ENCODE peak calls at places on chromosome 14, in four cellular contexts. One of them, this sample, is unnamed. For H3K4me1, the result is how much of the 10 kb centered on the place peaks cover.

GRCh38 chr14:35121026-35121886 is 534 bp downstream of the PPP2R3C start:
- DNase-seq in uterus: peak
- DNase-seq in stomach: no peak
- DNase-seq in HCT116: no peak
- DNase-seq in this sample: peak

GRCh38 chr14:99230271-99231141 is 41.5 kb downstream of the BCL11B start:
- DNase-seq in uterus: no peak
- DNase-seq in stomach: no peak
- DNase-seq in HCT116: no peak
- DNase-seq in this sample: no peak

GRCh38 chr14:104557766-104558165 is 21.8 kb upstream of the C14orf180 start:
- DNase-seq in uterus: no peak
- DNase-seq in stomach: no peak
- DNase-seq in HCT116: no peak
- DNase-seq in this sample: no peak

GRCh38 chr14:72894623-72895378 is 900 bp upstream of the DPF3 start:
- DNase-seq in uterus: no peak
- DNase-seq in stomach: no peak
- DNase-seq in HCT116: no peak
- DNase-seq in this sample: peak

GRCh38 chr14:93108105-93108504 is 7.6 kb downstream of the ITPK1 start:
- DNase-seq in uterus: no peak
- DNase-seq in stomach: no peak
- DNase-seq in HCT116: no peak
- DNase-seq in this sample: no peak

GRCh38 chr14:44529026-44529425 is 21.9 kb upstream of the FSCB start:
- DNase-seq in uterus: no peak
- DNase-seq in stomach: no peak
- DNase-seq in HCT116: no peak
- DNase-seq in this sample: no peak

GRCh38 chr14:73231874-73232851 is 5.1 kb upstream of the PAPLN start:
- DNase-seq in uterus: no peak
- DNase-seq in stomach: no peak
- DNase-seq in HCT116: no peak
- DNase-seq in this sample: no peak

GRCh38 chr14:72780771-72781170 is 113.1 kb downstream of the DPF3 start:
- DNase-seq in uterus: no peak
- DNase-seq in stomach: no peak
- DNase-seq in HCT116: no peak
- DNase-seq in this sample: no peak

GRCh38 chr14:73759183-73759713 is 45.1 kb upstream of the PNMA1 start:
- DNase-seq in uterus: peak
- DNase-seq in stomach: peak
- DNase-seq in HCT116: no peak
- DNase-seq in this sample: peak

GRCh38 chr14:74400328-74400727 is 25.7 kb downstream of the SYNDIG1L start:
- DNase-seq in uterus: no peak
- DNase-seq in stomach: no peak
- DNase-seq in HCT116: peak
- DNase-seq in this sample: no peak

GRCh38 chr14:99947695-99948094 is 117.5 kb upstream of the EVL start:
- DNase-seq in uterus: no peak
- DNase-seq in stomach: no peak
- DNase-seq in HCT116: no peak
- DNase-seq in this sample: no peak

GRCh38 chr14:104117341-104118005 is 20.9 kb upstream of the KIF26A start:
- DNase-seq in uterus: no peak
- DNase-seq in stomach: peak
- DNase-seq in HCT116: no peak
- DNase-seq in this sample: no peak

GRCh38 chr14:48731260-48731659 is 854.9 kb downstream of the RPS29 start:
- DNase-seq in uterus: no peak
- DNase-seq in stomach: no peak
- DNase-seq in HCT116: no peak
- DNase-seq in this sample: no peak

GRCh38 chr14:72513994-72514659 is 379.8 kb downstream of the DPF3 start:
- DNase-seq in uterus: no peak
- DNase-seq in stomach: no peak
- DNase-seq in HCT116: peak
- DNase-seq in this sample: no peak

GRCh38 chr14:97021571-97022171 is 224.5 kb downstream of the VRK1 start:
- DNase-seq in uterus: no peak
- DNase-seq in stomach: no peak
- DNase-seq in HCT116: peak
- DNase-seq in this sample: no peak

GRCh38 chr14:54908230-54908629 is 5.6 kb upstream of the GCH1 start:
- DNase-seq in uterus: no peak
- DNase-seq in stomach: no peak
- DNase-seq in HCT116: no peak
- DNase-seq in this sample: no peak

GRCh38 chr14:77140937-77141591 is 527 bp downstream of the ZDHHC22 start:
- DNase-seq in uterus: no peak
- DNase-seq in stomach: no peak
- DNase-seq in HCT116: no peak
- DNase-seq in this sample: no peak

GRCh38 chr14:50047274-50047676 is 69.1 kb downstream of the VCPKMT start:
- DNase-seq in uterus: no peak
- DNase-seq in stomach: peak
- DNase-seq in HCT116: no peak
- DNase-seq in this sample: no peak

GRCh38 chr14:73259837-73260236 is 22.5 kb downstream of the PAPLN start:
- DNase-seq in uterus: no peak
- DNase-seq in stomach: no peak
- DNase-seq in HCT116: no peak
- DNase-seq in this sample: no peak

GRCh38 chr14:73358187-73358586 is 100.2 kb downstream of the NUMB start:
- DNase-seq in uterus: no peak
- DNase-seq in stomach: no peak
- DNase-seq in HCT116: no peak
- DNase-seq in this sample: no peak

GRCh38 chr14:98766818-98767217 is 505.2 kb downstream of the BCL11B start:
- DNase-seq in uterus: no peak
- DNase-seq in stomach: no peak
- DNase-seq in HCT116: no peak
- DNase-seq in this sample: no peak

GRCh38 chr14:35335388-35336092 is 43.4 kb downstream of the PSMA6 start:
- DNase-seq in uterus: peak
- DNase-seq in stomach: peak
- DNase-seq in HCT116: no peak
- DNase-seq in this sample: peak

GRCh38 chr14:76958975-76959710 is 69.4 kb downstream of the IRF2BPL start:
- DNase-seq in uterus: no peak
- DNase-seq in stomach: no peak
- DNase-seq in HCT116: peak
- DNase-seq in this sample: no peak

GRCh38 chr14:96502621-96503251 is 554 bp downstream of the PAPOLA start:
- DNase-seq in uterus: no peak
- DNase-seq in stomach: peak
- DNase-seq in HCT116: no peak
- DNase-seq in this sample: peak

GRCh38 chr14:83172363-83172762 is 1638.7 kb upstream of the SEL1L start:
- DNase-seq in uterus: no peak
- DNase-seq in stomach: no peak
- DNase-seq in HCT116: no peak
- DNase-seq in this sample: no peak

GRCh38 chr14:38209572-38210159 is 2.0 kb downstream of the SSTR1 start:
- DNase-seq in uterus: no peak
- DNase-seq in stomach: peak
- DNase-seq in HCT116: no peak
- DNase-seq in this sample: no peak

GRCh38 chr14:98957211-98958047 is 314.6 kb downstream of the BCL11B start:
- DNase-seq in uterus: peak
- DNase-seq in stomach: peak
- DNase-seq in HCT116: no peak
- DNase-seq in this sample: peak

GRCh38 chr14:45253754-45254300 is 825 bp upstream of the MIS18BP1 start:
- DNase-seq in uterus: peak
- DNase-seq in stomach: no peak
- DNase-seq in HCT116: peak
- DNase-seq in this sample: peak

GRCh38 chr14:33275879-33276278 is 337.2 kb downstream of the NPAS3 start:
- DNase-seq in uterus: no peak
- DNase-seq in stomach: no peak
- DNase-seq in HCT116: no peak
- DNase-seq in this sample: no peak

GRCh38 chr14:32761381-32761968 is 177.2 kb upstream of the NPAS3 start:
- DNase-seq in uterus: no peak
- DNase-seq in stomach: no peak
- DNase-seq in HCT116: no peak
- DNase-seq in this sample: no peak

GRCh38 chr14:105257464-105257863 is 9.1 kb downstream of the BTBD6 start:
- DNase-seq in uterus: no peak
- DNase-seq in stomach: no peak
- DNase-seq in HCT116: no peak
- DNase-seq in this sample: no peak

GRCh38 chr14:49220492-49220891 is 365.7 kb downstream of the RPS29 start:
- DNase-seq in uterus: no peak
- DNase-seq in stomach: no peak
- DNase-seq in HCT116: no peak
- DNase-seq in this sample: peak

GRCh38 chr14:31945074-31945613 is 132.0 kb upstream of the ARHGAP5 start:
- DNase-seq in uterus: no peak
- DNase-seq in stomach: no peak
- DNase-seq in HCT116: no peak
- DNase-seq in this sample: no peak

GRCh38 chr14:82366803-82367202 is 833.1 kb upstream of the SEL1L start:
- DNase-seq in uterus: no peak
- DNase-seq in stomach: no peak
- DNase-seq in HCT116: no peak
- DNase-seq in this sample: no peak

GRCh38 chr14:55843718-55844403 is 263.9 kb downstream of the KTN1 start:
- DNase-seq in uterus: no peak
- DNase-seq in stomach: no peak
- DNase-seq in HCT116: no peak
- DNase-seq in this sample: no peak

GRCh38 chr14:37172024-37172869 is at the start of gene SLC25A21:
- DNase-seq in uterus: peak
- DNase-seq in stomach: peak
- DNase-seq in HCT116: peak
- DNase-seq in this sample: peak
- TF ChIP-seq POLR2A in uterus: peak
- TF ChIP-seq POLR2A in stomach: peak
- TF ChIP-seq POLR2A in HCT116: peak
- TF ChIP-seq POLR2A in this sample: no peak

GRCh38 chr14:95434161-95434560 is 82.3 kb downstream of the SYNE3 start:
- DNase-seq in uterus: no peak
- DNase-seq in stomach: no peak
- DNase-seq in HCT116: no peak
- DNase-seq in this sample: no peak

GRCh38 chr14:95439881-95440280 is 76.6 kb downstream of the SYNE3 start:
- DNase-seq in uterus: no peak
- DNase-seq in stomach: no peak
- DNase-seq in HCT116: no peak
- DNase-seq in this sample: no peak

GRCh38 chr14:95437715-95438114 is 78.7 kb downstream of the SYNE3 start:
- DNase-seq in uterus: no peak
- DNase-seq in stomach: no peak
- DNase-seq in HCT116: no peak
- DNase-seq in this sample: no peak

GRCh38 chr14:95433094-95433478 is 83.4 kb downstream of the SYNE3 start:
- DNase-seq in uterus: no peak
- DNase-seq in stomach: no peak
- DNase-seq in HCT116: no peak
- DNase-seq in this sample: no peak

DNA sequence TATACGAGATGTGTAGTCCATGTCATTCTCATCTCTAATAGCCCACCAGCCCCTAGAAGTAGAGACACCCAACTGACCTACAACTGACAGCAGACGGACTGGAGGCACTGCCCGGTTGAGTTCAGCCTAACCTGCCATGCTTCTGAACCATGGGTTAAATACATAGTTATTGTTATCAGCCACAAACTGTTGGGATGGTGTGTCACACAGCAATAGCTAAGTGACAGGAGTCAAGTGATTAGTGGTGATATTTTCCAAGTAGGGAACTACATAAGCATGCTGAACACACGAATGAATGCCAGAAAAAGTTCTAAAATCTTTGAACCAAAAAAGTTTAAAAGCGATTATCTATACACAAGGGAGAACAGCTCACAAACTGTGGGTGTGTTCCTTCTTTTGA is 80.1 kb downstream of the SYNE3 start:
- DNase-seq in uterus: no peak
- DNase-seq in stomach: no peak
- DNase-seq in HCT116: no peak
- DNase-seq in this sample: no peak
- H3K4me1 ChIP-seq in uterus: under half
- H3K4me1 ChIP-seq in stomach: under half
- H3K4me1 ChIP-seq in HCT116: under half
- H3K4me1 ChIP-seq in this sample: under half

GRCh38 chr14:36570065-36570464 is 12.3 kb downstream of the NKX2-8 start:
- DNase-seq in uterus: no peak
- DNase-seq in stomach: no peak
- DNase-seq in HCT116: no peak
- DNase-seq in this sample: no peak
- H3K27ac ChIP-seq in uterus: no peak
- H3K27ac ChIP-seq in stomach: no peak
- H3K27ac ChIP-seq in HCT116: no peak
- H3K27ac ChIP-seq in this sample: no peak

DNA sequence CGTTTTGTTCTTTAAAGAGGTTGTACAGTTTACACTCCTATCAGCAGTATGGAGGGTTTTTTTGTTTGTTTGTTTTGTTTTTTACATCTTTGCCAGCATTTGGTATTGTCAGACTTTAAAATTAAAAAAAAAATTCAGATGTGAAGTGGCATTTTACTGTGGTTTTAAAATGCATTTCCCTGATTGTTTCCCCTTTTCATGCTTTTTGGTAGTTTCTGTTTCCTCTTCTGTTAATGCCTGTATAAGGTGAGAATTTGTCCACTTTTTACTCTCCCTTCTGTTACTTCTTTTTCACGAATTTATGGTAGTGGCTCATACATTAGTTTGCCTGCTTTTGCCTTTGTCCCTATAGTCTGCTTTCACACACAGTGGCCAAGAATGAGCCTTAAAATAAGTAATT is 36.6 kb downstream of the MNAT1 start:
- DNase-seq in uterus: no peak
- DNase-seq in stomach: no peak
- DNase-seq in HCT116: no peak
- DNase-seq in this sample: no peak
- TF ChIP-seq POLR2A in uterus: no peak
- TF ChIP-seq POLR2A in stomach: no peak
- TF ChIP-seq POLR2A in HCT116: no peak
- TF ChIP-seq POLR2A in this sample: no peak

GRCh38 chr14:102592969-102593840 is 756 bp downstream of the RCOR1 start:
- DNase-seq in uterus: peak
- DNase-seq in stomach: peak
- DNase-seq in HCT116: no peak
- DNase-seq in this sample: peak
- H3K4me1 ChIP-seq in uterus: under half
- H3K4me1 ChIP-seq in stomach: under half
- H3K4me1 ChIP-seq in HCT116: under half
- H3K4me1 ChIP-seq in this sample: under half

This sample was measured in testis.